ENCODE peak calls at places on chromosome 15, in eight cellular contexts. One of them, this sample, is unnamed. For H3K4me1, the result is how much of the 10 kb centered on the place peaks cover.

GRCh38 chr15:52350423-52350822 is 54.8 kb upstream of the MYO5C start:
- DNase-seq in body of pancreas: no peak
- DNase-seq in neuronal stem cell: no peak
- DNase-seq in PC-9: no peak
- DNase-seq in psoas muscle: no peak
- DNase-seq in Panc1: no peak
- DNase-seq in thoracic aorta: no peak
- DNase-seq in A549: no peak
- DNase-seq in this sample: no peak

GRCh38 chr15:40809051-40809450 is 1.8 kb upstream of the DNAJC17 start:
- DNase-seq in body of pancreas: no peak
- DNase-seq in neuronal stem cell: no peak
- DNase-seq in PC-9: no peak
- DNase-seq in psoas muscle: no peak
- DNase-seq in Panc1: no peak
- DNase-seq in thoracic aorta: no peak
- DNase-seq in A549: no peak
- DNase-seq in this sample: no peak

GRCh38 chr15:96595951-96596350 is 265.5 kb downstream of the NR2F2 start:
- DNase-seq in body of pancreas: no peak
- DNase-seq in neuronal stem cell: no peak
- DNase-seq in PC-9: no peak
- DNase-seq in psoas muscle: no peak
- DNase-seq in Panc1: no peak
- DNase-seq in thoracic aorta: no peak
- DNase-seq in A549: no peak
- DNase-seq in this sample: no peak

GRCh38 chr15:85164841-85165466 is 183.3 kb downstream of the PDE8A start:
- DNase-seq in body of pancreas: no peak
- DNase-seq in neuronal stem cell: no peak
- DNase-seq in PC-9: peak
- DNase-seq in psoas muscle: no peak
- DNase-seq in Panc1: no peak
- DNase-seq in thoracic aorta: no peak
- DNase-seq in A549: no peak
- DNase-seq in this sample: peak

GRCh38 chr15:101337976-101338375 is 42.9 kb upstream of the SNRPA1 start:
- DNase-seq in body of pancreas: no peak
- DNase-seq in neuronal stem cell: no peak
- DNase-seq in PC-9: no peak
- DNase-seq in psoas muscle: no peak
- DNase-seq in Panc1: no peak
- DNase-seq in thoracic aorta: no peak
- DNase-seq in A549: no peak
- DNase-seq in this sample: no peak

GRCh38 chr15:29468899-29469298 is 199.3 kb upstream of the NSMCE3 start:
- DNase-seq in body of pancreas: no peak
- DNase-seq in neuronal stem cell: no peak
- DNase-seq in PC-9: no peak
- DNase-seq in psoas muscle: no peak
- DNase-seq in Panc1: no peak
- DNase-seq in thoracic aorta: no peak
- DNase-seq in A549: no peak
- DNase-seq in this sample: no peak

GRCh38 chr15:58438956-58439355 is 7.2 kb downstream of the LIPC start:
- DNase-seq in body of pancreas: peak
- DNase-seq in neuronal stem cell: peak
- DNase-seq in PC-9: peak
- DNase-seq in psoas muscle: no peak
- DNase-seq in Panc1: no peak
- DNase-seq in thoracic aorta: no peak
- DNase-seq in A549: peak
- DNase-seq in this sample: no peak

GRCh38 chr15:69758291-69758771 is 305.7 kb downstream of the RPLP1 start:
- DNase-seq in body of pancreas: no peak
- DNase-seq in neuronal stem cell: no peak
- DNase-seq in PC-9: peak
- DNase-seq in psoas muscle: no peak
- DNase-seq in Panc1: no peak
- DNase-seq in thoracic aorta: no peak
- DNase-seq in A549: no peak
- DNase-seq in this sample: no peak

GRCh38 chr15:77022646-77023575 is 28.0 kb downstream of the PSTPIP1 start:
- DNase-seq in body of pancreas: no peak
- DNase-seq in neuronal stem cell: no peak
- DNase-seq in PC-9: no peak
- DNase-seq in psoas muscle: peak
- DNase-seq in Panc1: no peak
- DNase-seq in thoracic aorta: no peak
- DNase-seq in A549: no peak
- DNase-seq in this sample: no peak

GRCh38 chr15:101011582-101011981 is 92.4 kb downstream of the LRRK1 start:
- DNase-seq in body of pancreas: no peak
- DNase-seq in neuronal stem cell: no peak
- DNase-seq in PC-9: no peak
- DNase-seq in psoas muscle: no peak
- DNase-seq in Panc1: no peak
- DNase-seq in thoracic aorta: no peak
- DNase-seq in A549: no peak
- DNase-seq in this sample: peak

GRCh38 chr15:101207867-101208288 is 44.0 kb downstream of the CHSY1 start:
- DNase-seq in body of pancreas: no peak
- DNase-seq in neuronal stem cell: no peak
- DNase-seq in PC-9: no peak
- DNase-seq in psoas muscle: no peak
- DNase-seq in Panc1: no peak
- DNase-seq in thoracic aorta: no peak
- DNase-seq in A549: no peak
- DNase-seq in this sample: no peak

GRCh38 chr15:52493968-52494367 is 34.7 kb downstream of the MYO5A start:
- DNase-seq in body of pancreas: no peak
- DNase-seq in neuronal stem cell: no peak
- DNase-seq in PC-9: no peak
- DNase-seq in psoas muscle: no peak
- DNase-seq in Panc1: no peak
- DNase-seq in thoracic aorta: no peak
- DNase-seq in A549: no peak
- DNase-seq in this sample: no peak

GRCh38 chr15:85730001-85730820 is 64.5 kb downstream of the KLHL25 start:
- DNase-seq in body of pancreas: peak
- DNase-seq in neuronal stem cell: peak
- DNase-seq in PC-9: no peak
- DNase-seq in psoas muscle: no peak
- DNase-seq in Panc1: peak
- DNase-seq in thoracic aorta: no peak
- DNase-seq in A549: peak
- DNase-seq in this sample: no peak

GRCh38 chr15:85579011-85579701 is 198.8 kb downstream of the AKAP13 start:
- DNase-seq in body of pancreas: peak
- DNase-seq in neuronal stem cell: no peak
- DNase-seq in PC-9: no peak
- DNase-seq in psoas muscle: no peak
- DNase-seq in Panc1: no peak
- DNase-seq in thoracic aorta: no peak
- DNase-seq in A549: no peak
- DNase-seq in this sample: no peak

GRCh38 chr15:63521405-63522142 is 17.2 kb downstream of the USP3 start:
- DNase-seq in body of pancreas: no peak
- DNase-seq in neuronal stem cell: no peak
- DNase-seq in PC-9: no peak
- DNase-seq in psoas muscle: no peak
- DNase-seq in Panc1: no peak
- DNase-seq in thoracic aorta: no peak
- DNase-seq in A549: no peak
- DNase-seq in this sample: no peak

DNA sequence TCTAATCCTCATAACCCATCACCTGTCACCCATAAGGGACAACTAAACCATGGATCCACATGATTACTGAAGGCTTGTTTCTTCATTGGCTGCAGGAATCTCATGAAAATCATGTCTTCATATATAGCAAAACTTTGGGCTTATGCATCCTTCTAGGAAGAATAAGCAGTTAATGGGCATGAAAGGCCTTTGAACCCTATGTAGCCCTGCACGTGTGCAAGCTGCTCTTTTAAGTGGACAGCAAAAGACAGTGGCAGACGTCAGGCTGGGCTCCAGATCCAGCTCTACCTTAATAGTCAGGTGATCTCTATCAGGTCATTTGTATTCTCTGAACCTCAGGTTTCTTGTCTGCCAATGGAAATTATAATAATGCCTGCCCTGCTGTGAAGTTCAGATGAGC is 18.9 kb downstream of the CYP19A1 start:
- DNase-seq in body of pancreas: no peak
- DNase-seq in neuronal stem cell: no peak
- DNase-seq in PC-9: no peak
- DNase-seq in psoas muscle: no peak
- DNase-seq in Panc1: no peak
- DNase-seq in thoracic aorta: no peak
- DNase-seq in A549: no peak
- DNase-seq in this sample: no peak
- H3K27ac ChIP-seq in body of pancreas: no peak
- H3K27ac ChIP-seq in neuronal stem cell: no peak
- H3K27ac ChIP-seq in PC-9: no peak
- H3K27ac ChIP-seq in psoas muscle: no peak
- H3K27ac ChIP-seq in Panc1: no peak
- H3K27ac ChIP-seq in thoracic aorta: no peak
- H3K27ac ChIP-seq in A549: no peak
- H3K27ac ChIP-seq in this sample: no peak

DNA sequence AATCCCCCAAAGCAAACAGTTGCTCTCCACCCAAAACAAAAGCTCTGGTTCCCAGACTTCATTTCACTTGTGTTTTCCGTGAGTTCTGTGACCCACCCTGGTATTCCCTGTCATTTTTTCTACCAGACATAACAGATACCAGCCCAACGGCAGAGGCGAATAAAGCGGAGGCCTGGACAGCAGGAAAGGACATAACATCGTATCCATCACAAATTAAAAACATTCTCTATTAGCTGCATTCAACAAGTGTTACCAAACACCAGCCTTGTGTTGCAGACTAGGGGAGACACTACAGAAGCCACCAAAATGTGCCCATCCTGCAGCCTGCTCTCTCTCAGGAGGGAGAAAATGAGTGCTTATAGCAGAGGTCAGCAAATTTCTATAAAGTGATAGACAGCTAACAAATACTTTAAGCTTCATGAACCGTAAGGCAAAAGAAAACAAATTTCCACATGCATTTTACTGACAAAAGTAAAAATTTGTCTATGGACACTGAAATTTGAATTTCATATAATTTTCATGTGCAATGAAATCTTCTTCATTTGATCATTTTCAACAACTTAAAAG is 7.1 kb upstream of the FBN1 start:
- DNase-seq in body of pancreas: no peak
- DNase-seq in neuronal stem cell: no peak
- DNase-seq in PC-9: no peak
- DNase-seq in psoas muscle: no peak
- DNase-seq in Panc1: no peak
- DNase-seq in thoracic aorta: no peak
- DNase-seq in A549: no peak
- DNase-seq in this sample: no peak
- H3K4me1 ChIP-seq in body of pancreas: under half
- H3K4me1 ChIP-seq in neuronal stem cell: under half
- H3K4me1 ChIP-seq in PC-9: under half
- H3K4me1 ChIP-seq in psoas muscle: under half
- H3K4me1 ChIP-seq in Panc1: under half
- H3K4me1 ChIP-seq in thoracic aorta: under half
- H3K4me1 ChIP-seq in A549: under half
- H3K4me1 ChIP-seq in this sample: under half

GRCh38 chr15:90957105-90957790 is 2.6 kb downstream of the RCCD1 start:
- DNase-seq in body of pancreas: peak
- DNase-seq in neuronal stem cell: no peak
- DNase-seq in PC-9: no peak
- DNase-seq in psoas muscle: no peak
- DNase-seq in Panc1: no peak
- DNase-seq in thoracic aorta: no peak
- DNase-seq in A549: no peak
- DNase-seq in this sample: no peak
- H3K27ac ChIP-seq in body of pancreas: peak
- H3K27ac ChIP-seq in neuronal stem cell: no peak
- H3K27ac ChIP-seq in PC-9: no peak
- H3K27ac ChIP-seq in psoas muscle: peak
- H3K27ac ChIP-seq in Panc1: peak
- H3K27ac ChIP-seq in thoracic aorta: peak
- H3K27ac ChIP-seq in A549: peak
- H3K27ac ChIP-seq in this sample: no peak

GRCh38 chr15:75197062-75197630 is 4.5 kb upstream of the C15orf39 start:
- DNase-seq in body of pancreas: no peak
- DNase-seq in neuronal stem cell: no peak
- DNase-seq in PC-9: no peak
- DNase-seq in psoas muscle: no peak
- DNase-seq in Panc1: no peak
- DNase-seq in thoracic aorta: no peak
- DNase-seq in A549: no peak
- DNase-seq in this sample: no peak

GRCh38 chr15:75200765-75201608 is 695 bp upstream of the C15orf39 start:
- DNase-seq in body of pancreas: peak
- DNase-seq in neuronal stem cell: peak
- DNase-seq in PC-9: peak
- DNase-seq in psoas muscle: no peak
- DNase-seq in Panc1: no peak
- DNase-seq in thoracic aorta: no peak
- DNase-seq in A549: no peak
- DNase-seq in this sample: peak

GRCh38 chr15:75200391-75200764 is 1.3 kb upstream of the C15orf39 start:
- DNase-seq in body of pancreas: no peak
- DNase-seq in neuronal stem cell: no peak
- DNase-seq in PC-9: no peak
- DNase-seq in psoas muscle: no peak
- DNase-seq in Panc1: no peak
- DNase-seq in thoracic aorta: no peak
- DNase-seq in A549: no peak
- DNase-seq in this sample: no peak

GRCh38 chr15:75199347-75199976 is 2.2 kb upstream of the C15orf39 start:
- DNase-seq in body of pancreas: no peak
- DNase-seq in neuronal stem cell: no peak
- DNase-seq in PC-9: no peak
- DNase-seq in psoas muscle: no peak
- DNase-seq in Panc1: no peak
- DNase-seq in thoracic aorta: no peak
- DNase-seq in A549: no peak
- DNase-seq in this sample: no peak

DNA sequence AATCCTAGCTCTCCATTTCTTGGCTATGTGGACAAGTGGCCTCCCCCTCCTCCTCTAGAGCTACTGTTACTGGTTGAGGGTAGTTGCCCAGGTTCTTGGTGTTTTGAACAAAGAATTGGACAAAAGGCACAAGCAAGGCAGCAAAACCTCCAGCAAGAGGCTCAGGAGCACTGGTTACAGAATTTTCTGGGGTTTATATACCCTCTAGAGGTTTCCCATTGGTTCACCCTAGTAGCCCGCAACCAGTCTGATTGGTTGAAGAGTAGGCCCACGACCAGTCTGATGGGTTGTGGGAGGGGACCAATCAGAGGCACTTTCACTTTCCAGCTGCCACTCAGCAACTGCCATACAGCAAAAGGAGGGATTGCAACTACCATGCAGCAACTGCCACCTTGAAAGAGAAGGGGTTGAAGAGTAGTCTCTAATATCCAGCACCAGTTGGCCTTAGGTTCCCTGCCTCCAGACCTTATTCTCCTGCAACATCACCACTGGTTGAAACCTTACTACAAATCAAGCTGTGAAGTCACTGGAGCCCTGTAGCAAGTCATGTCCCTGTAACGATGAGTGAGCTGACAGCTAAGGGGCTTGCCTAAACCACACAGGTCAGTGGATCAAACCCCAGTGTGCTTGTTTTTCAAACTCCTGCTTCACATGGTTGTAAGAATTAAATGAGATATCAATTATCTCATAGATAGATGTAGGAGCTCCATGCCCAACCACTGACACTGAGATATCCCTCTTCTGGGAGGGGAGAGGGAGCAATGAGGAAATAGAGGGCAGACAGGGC is 2.9 kb upstream of the C15orf39 start:
- DNase-seq in body of pancreas: no peak
- DNase-seq in neuronal stem cell: no peak
- DNase-seq in PC-9: peak
- DNase-seq in psoas muscle: no peak
- DNase-seq in Panc1: no peak
- DNase-seq in thoracic aorta: no peak
- DNase-seq in A549: no peak
- DNase-seq in this sample: no peak
- H3K4me1 ChIP-seq in body of pancreas: under half
- H3K4me1 ChIP-seq in neuronal stem cell: under half
- H3K4me1 ChIP-seq in PC-9: under half
- H3K4me1 ChIP-seq in psoas muscle: under half
- H3K4me1 ChIP-seq in Panc1: under half
- H3K4me1 ChIP-seq in thoracic aorta: under half
- H3K4me1 ChIP-seq in A549: under half
- H3K4me1 ChIP-seq in this sample: under half